ENCODE peak calls at places on chromosomes 6 and 20, in six cellular contexts. J, V, E, G, X and P are unnamed samples.

GRCh38 chr6:38477680-38478260 is 162.0 kb downstream of the BTBD9 start:
- DNase-seq in J (no peak), V (no peak), E (no peak), G (peak), X (no peak), P (no peak)

GRCh38 chr6:90175627-90176538 is 120.8 kb downstream of the BACH2 start:
- DNase-seq in J (no peak), V (no peak), E (no peak), G (no peak), X (no peak), P (no peak)

GRCh38 chr6:69936674-69937363 is 70.5 kb downstream of the COL19A1 start:
- DNase-seq in J (no peak), V (no peak), E (no peak), G (peak), X (no peak), P (no peak)

GRCh38 chr6:26284537-26285142 is 80.4 kb upstream of the BTN3A2 start:
- DNase-seq in J (no peak), V (peak), E (no peak), G (peak), X (peak), P (peak)

GRCh38 chr6:41600499-41601247 is 37.6 kb upstream of the MDFI start:
- DNase-seq in J (no peak), V (no peak), E (no peak), G (no peak), X (no peak), P (peak)

GRCh38 chr6:15653581-15653980 is 9.2 kb downstream of the DTNBP1 start:
- DNase-seq in J (no peak), V (no peak), E (no peak), G (no peak), X (no peak), P (no peak)

GRCh38 chr6:87396595-87397392 is 11.0 kb upstream of the CFAP206 start:
- DNase-seq in J (no peak), V (no peak), E (no peak), G (no peak), X (no peak), P (no peak)

GRCh38 chr6:150492941-150493340 is 106.7 kb upstream of the PLEKHG1 start:
- DNase-seq in J (no peak), V (no peak), E (no peak), G (no peak), X (no peak), P (no peak)

GRCh38 chr6:44010411-44011349 is 116.6 kb downstream of the MRPL14 start:
- DNase-seq in J (no peak), V (no peak), E (no peak), G (no peak), X (no peak), P (peak)

GRCh38 chr6:46773201-46773855 is 19.9 kb upstream of the MEP1A start:
- DNase-seq in J (no peak), V (no peak), E (no peak), G (no peak), X (no peak), P (no peak)

GRCh38 chr20:63519765-63520593 is 586 bp upstream of the PPDPF start:
- DNase-seq in J (peak), V (no peak), E (peak), G (peak), X (peak), P (peak)

GRCh38 chr6:158503222-158503621 is 56.7 kb upstream of the TMEM181 start:
- DNase-seq in J (no peak), V (no peak), E (no peak), G (no peak), X (no peak), P (no peak)

GRCh38 chr6:47234258-47234933 is 75.3 kb downstream of the TNFRSF21 start:
- DNase-seq in J (no peak), V (peak), E (no peak), G (no peak), X (no peak), P (no peak)

GRCh38 chr20:3283222-3283820 is 44.3 kb upstream of the SLC4A11 start:
- DNase-seq in J (peak), V (no peak), E (no peak), G (no peak), X (no peak), P (no peak)

GRCh38 chr20:43383026-43383795 is 74.5 kb upstream of the SRSF6 start:
- DNase-seq in J (no peak), V (no peak), E (no peak), G (no peak), X (no peak), P (no peak)

GRCh38 chr6:21753571-21754108 is 160.1 kb downstream of the SOX4 start:
- DNase-seq in J (no peak), V (no peak), E (no peak), G (no peak), X (no peak), P (no peak)

GRCh38 chr6:152750694-152751093 is at the start of gene VIP:
- DNase-seq in J (no peak), V (no peak), E (no peak), G (peak), X (no peak), P (no peak)

GRCh38 chr6:32083812-32084768 is 25.0 kb downstream of the TNXB start:
- DNase-seq in J (no peak), V (no peak), E (no peak), G (no peak), X (no peak), P (no peak)

GRCh38 chr6:32084780-32085179 is 24.4 kb downstream of the TNXB start:
- DNase-seq in J (no peak), V (no peak), E (no peak), G (no peak), X (no peak), P (no peak)

GRCh38 chr6:32081676-32082075 is 27.5 kb downstream of the TNXB start:
- DNase-seq in J (no peak), V (no peak), E (no peak), G (no peak), X (no peak), P (no peak)

GRCh38 chr6:32081168-32081624 is 27.9 kb downstream of the TNXB start:
- DNase-seq in J (peak), V (no peak), E (no peak), G (no peak), X (peak), P (no peak)

GRCh38 chr6:32082951-32083350 is 26.2 kb downstream of the TNXB start:
- DNase-seq in J (no peak), V (no peak), E (no peak), G (no peak), X (no peak), P (peak)
- TF ChIP-seq POLR2AphosphoS5 in J (no peak), V (no peak), E (no peak), G (no peak), X (no peak), P (peak)

DNA sequence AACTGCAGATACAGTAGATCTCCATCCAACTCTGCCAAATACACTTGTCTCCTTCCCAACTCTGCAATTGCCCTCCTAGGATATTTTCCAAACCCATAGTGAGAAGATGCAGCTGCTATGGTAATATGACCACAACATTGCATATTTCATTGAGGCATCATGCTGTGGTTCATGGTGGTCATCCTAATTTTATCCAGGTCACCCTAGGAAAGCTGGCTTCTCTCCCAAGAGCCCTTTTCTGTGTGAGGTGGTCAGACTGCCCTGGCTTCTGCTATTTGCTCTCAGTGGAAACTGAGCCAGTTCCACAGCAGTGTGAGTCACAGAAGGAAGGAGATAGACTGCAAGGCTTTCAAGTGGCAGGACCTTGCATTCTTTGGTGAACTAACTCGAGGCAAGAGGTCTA is 5.5 kb downstream of the OGFRL1 start:
- DNase-seq in J (no peak), V (no peak), E (no peak), G (no peak), X (no peak), P (no peak)
- TF ChIP-seq POLR2AphosphoS5 in J (peak), V (peak), E (no peak), G (no peak), X (no peak), P (no peak)

GRCh38 chr6:73722318-73723060 is 26.5 kb downstream of the CD109 start:
- DNase-seq in J (no peak), V (no peak), E (no peak), G (no peak), X (no peak), P (no peak)
- TF ChIP-seq POLR2AphosphoS5 in J (peak), V (no peak), E (no peak), G (no peak), X (no peak), P (no peak)

GRCh38 chr6:97656236-97656635 is 373.2 kb upstream of the MMS22L start:
- DNase-seq in J (no peak), V (no peak), E (no peak), G (no peak), X (no peak), P (no peak)

GRCh38 chr6:97658090-97658489 is 375.1 kb upstream of the MMS22L start:
- DNase-seq in J (no peak), V (no peak), E (no peak), G (no peak), X (no peak), P (no peak)

GRCh38 chr6:97653517-97653916 is 370.5 kb upstream of the MMS22L start:
- DNase-seq in J (no peak), V (no peak), E (no peak), G (no peak), X (no peak), P (no peak)

GRCh38 chr6:97654674-97655073 is 371.7 kb upstream of the MMS22L start:
- DNase-seq in J (no peak), V (no peak), E (no peak), G (peak), X (no peak), P (no peak)

GRCh38 chr6:97656706-97657350 is 373.8 kb upstream of the MMS22L start:
- DNase-seq in J (no peak), V (no peak), E (no peak), G (no peak), X (no peak), P (no peak)
- TF ChIP-seq POLR2AphosphoS5 in J (no peak), V (no peak), E (no peak), G (no peak), X (no peak), P (no peak)